ENCODE peak calls at places on chromosomes 13 and 19, in eight cellular contexts. F is GM12892; Z is natural killer cell treated with Interleukin-12 subunit alpha and Interleukin-12 subunit beta and Interleukin-15 and Interleukin-18, amount 100 ng/mL, for 72 hours; L is erythroblast; I is activated CD4-positive, alpha-beta T cell treated with anti-CD3 and anti-CD28 coated beads, Interleukin-2, amount 50 U/mL, for 48 hours; C is NCI-H446 treated with DMSO at 0.1 percent for 48 hours; Q is KG1; P is upper lobe of left lung. W is an unnamed sample.

GRCh38 chr13:45295536-45295935 is 45.4 kb downstream of the TPT1 start:
- DNase-seq in L (no peak), Q (no peak), F (no peak), I (no peak), C (no peak), Z (no peak), P (no peak), W (no peak)

GRCh38 chr13:46743191-46743590 is 53.8 kb downstream of the ESD start:
- DNase-seq in L (no peak), Z (no peak), I (no peak), C (no peak), Q (no peak), F (no peak), P (no peak), W (no peak)

GRCh38 chr13:21825186-21825585 is 154.3 kb downstream of the FGF9 start:
- DNase-seq in Q (no peak), C (no peak), P (no peak), I (no peak), F (no peak), Z (no peak), L (no peak), W (no peak)

GRCh38 chr19:48859711-48860572 is 8.5 kb downstream of the PLEKHA4 start:
- DNase-seq in Z (peak; percentile 78), P (peak; percentile 69), C (no peak), Q (no peak), F (no peak), L (no peak), I (peak; percentile 25), W (no peak)

GRCh38 chr13:50129065-50129922 is 114.0 kb downstream of the KCNRG start:
- DNase-seq in Q (no peak), L (no peak), P (no peak), Z (no peak), I (peak; percentile 32), F (no peak), C (no peak), W (peak; percentile 75)

GRCh38 chr19:13622727-13623126 is 116.4 kb upstream of the CACNA1A start:
- DNase-seq in F (no peak), P (no peak), C (no peak), I (no peak), Z (no peak), Q (no peak), L (no peak), W (peak; percentile 27)

GRCh38 chr13:90055121-90055520 is 1292.4 kb upstream of the MIR17HG start:
- DNase-seq in Q (no peak), I (no peak), Z (no peak), F (no peak), P (no peak), L (no peak), C (no peak), W (no peak)

GRCh38 chr19:8095354-8095886 is 42.9 kb downstream of the CCL25 start:
- DNase-seq in Z (no peak), I (no peak), C (no peak), F (no peak), L (peak; percentile 22), Q (no peak), P (no peak), W (no peak)

GRCh38 chr13:66543780-66544179 is 686.4 kb downstream of the PCDH9 start:
- DNase-seq in C (no peak), Q (no peak), Z (no peak), P (no peak), L (no peak), I (no peak), F (no peak), W (no peak)

GRCh38 chr19:44626067-44626624 is 12.8 kb downstream of the IGSF23 start:
- DNase-seq in Z (no peak), Q (no peak), I (no peak), F (no peak), L (no peak), P (no peak), C (no peak), W (no peak)

GRCh38 chr13:20403826-20404225 is 121.8 kb downstream of the CRYL1 start:
- DNase-seq in I (no peak), Q (no peak), Z (no peak), C (no peak), F (no peak), L (no peak), P (peak; percentile 10), W (peak; percentile 32)

GRCh38 chr19:12095111-12095790 is 30.7 kb downstream of the ZNF844 start:
- DNase-seq in Q (no peak), I (no peak), F (no peak), C (no peak), L (no peak), Z (no peak), P (no peak), W (no peak)

GRCh38 chr13:43983373-43983772 is 103.7 kb downstream of the LACC1 start:
- DNase-seq in P (no peak), C (no peak), Z (no peak), F (no peak), L (no peak), Q (no peak), I (no peak), W (no peak)

GRCh38 chr19:53959176-53959757 is 3.5 kb upstream of the CACNG8 start:
- DNase-seq in Q (no peak), Z (no peak), L (no peak), F (no peak), C (no peak), P (no peak), I (no peak), W (no peak)

GRCh38 chr13:30904043-30904442 is 2.0 kb upstream of the MEDAG start:
- DNase-seq in C (no peak), F (no peak), Q (no peak), I (no peak), Z (no peak), P (no peak), L (no peak), W (no peak)

GRCh38 chr13:29435125-29435911 is 160.2 kb downstream of the SLC7A1 start:
- DNase-seq in Z (no peak), Q (no peak), C (no peak), P (no peak), L (no peak), I (no peak), F (no peak), W (no peak)

GRCh38 chr19:45866400-45867176 is 2.5 kb downstream of the FOXA3 start:
- DNase-seq in F (no peak), L (no peak), Q (no peak), Z (no peak), C (no peak), P (no peak), I (no peak), W (no peak)

GRCh38 chr13:54449922-54450321 is 1421.3 kb downstream of the OLFM4 start:
- DNase-seq in Z (no peak), C (no peak), F (no peak), P (no peak), Q (no peak), I (no peak), L (no peak), W (no peak)

GRCh38 chr19:10290876-10291553 is 1.3 kb downstream of the ICAM5 start:
- DNase-seq in L (peak; percentile 90), Z (no peak), C (no peak), I (peak; percentile 76), P (peak; percentile 81), F (no peak), Q (peak; percentile 11), W (no peak)

GRCh38 chr13:28532226-28533048 is 37.5 kb upstream of the FLT1 start:
- DNase-seq in Z (no peak), L (peak; percentile 57), F (no peak), Q (no peak), P (peak; percentile 37), I (peak; percentile 22), C (no peak), W (no peak)

GRCh38 chr13:79491715-79492114 is 10.8 kb downstream of the NDFIP2 start:
- DNase-seq in P (no peak), Z (no peak), Q (no peak), C (no peak), F (no peak), I (no peak), L (no peak), W (no peak)

GRCh38 chr13:29888306-29888705 is 37.9 kb upstream of the UBL3 start:
- DNase-seq in I (no peak), L (no peak), F (no peak), Z (no peak), P (no peak), Q (no peak), C (no peak), W (no peak)

GRCh38 chr19:1172353-1173159 is 1.5 kb downstream of the SBNO2 start:
- DNase-seq in F (no peak), C (peak; percentile 64), Z (no peak), L (no peak), Q (no peak), P (peak; percentile 77), I (no peak), W (peak; percentile 77)

GRCh38 chr19:37931941-37932655 is 25.1 kb downstream of the SIPA1L3 start:
- DNase-seq in I (no peak), Q (no peak), Z (no peak), P (peak; percentile 92), C (peak; percentile 59), F (peak; percentile 47), L (no peak), W (peak; percentile 60)

GRCh38 chr13:72774019-72774418 is 7.7 kb downstream of the DIS3 start:
- DNase-seq in C (no peak), Q (no peak), I (no peak), L (no peak), P (no peak), F (no peak), Z (no peak), W (no peak)

GRCh38 chr19:33398361-33399060 is 25.0 kb downstream of the CEBPG start:
- DNase-seq in I (no peak), P (no peak), L (no peak), F (no peak), Z (peak; percentile 3), Q (no peak), C (no peak), W (peak; percentile 37)

GRCh38 chr13:20124303-20124702 is 36.5 kb downstream of the GJA3 start:
- DNase-seq in C (no peak), Z (no peak), L (no peak), P (no peak), F (no peak), I (no peak), Q (no peak), W (no peak)

GRCh38 chr13:95833713-95834112 is 156.8 kb downstream of the DNAJC3 start:
- DNase-seq in Z (no peak), P (no peak), F (no peak), Q (no peak), C (no peak), L (peak; percentile 20), I (no peak), W (no peak)

GRCh38 chr13:99439048-99439447 is 62.2 kb upstream of the TM9SF2 start:
- DNase-seq in I (no peak), Z (no peak), Q (no peak), F (no peak), P (no peak), C (no peak), L (no peak), W (no peak)

GRCh38 chr19:19049406-19049805 is 14.4 kb upstream of the SLC25A42 start:
- DNase-seq in P (no peak), Z (no peak), L (peak; percentile 26), F (no peak), C (no peak), Q (no peak), I (no peak), W (no peak)

W was measured in sciatic nerve.